ENCODE peak calls at places on chromosomes 2 and 18, in ten cellular contexts. One of them, this sample, is unnamed.

GRCh38 chr2:86800856-86801567 is 10.3 kb upstream of the CD8A start:
- DNase-seq in foreskin keratinocyte: peak; percentile 72
- DNase-seq in A549: no peak
- DNase-seq in tibial nerve: no peak
- DNase-seq in H9: no peak
- DNase-seq in neural progenitor cell: no peak
- DNase-seq in body of pancreas: no peak
- DNase-seq in MM.1S: no peak
- DNase-seq in fibroblast of lung: no peak
- DNase-seq in tibial artery: no peak
- DNase-seq in this sample: no peak

GRCh38 chr2:10389596-10389995 is 58.5 kb downstream of the ODC1 start:
- DNase-seq in foreskin keratinocyte: peak; percentile 56
- DNase-seq in A549: no peak
- DNase-seq in tibial nerve: no peak
- DNase-seq in H9: no peak
- DNase-seq in neural progenitor cell: no peak
- DNase-seq in body of pancreas: no peak
- DNase-seq in MM.1S: no peak
- DNase-seq in fibroblast of lung: no peak
- DNase-seq in tibial artery: no peak
- DNase-seq in this sample: peak; percentile 53

GRCh38 chr18:13611616-13612110 is 114.7 kb downstream of the FAM210A start:
- DNase-seq in foreskin keratinocyte: no peak
- DNase-seq in A549: no peak
- DNase-seq in tibial nerve: no peak
- DNase-seq in H9: peak; percentile 28
- DNase-seq in neural progenitor cell: no peak
- DNase-seq in body of pancreas: peak; percentile 33
- DNase-seq in MM.1S: peak; percentile 34
- DNase-seq in fibroblast of lung: peak; percentile 63
- DNase-seq in tibial artery: peak; percentile 76
- DNase-seq in this sample: no peak

GRCh38 chr18:3931013-3931315 is 481.0 kb downstream of the TGIF1 start:
- DNase-seq in foreskin keratinocyte: peak; percentile 42
- DNase-seq in A549: no peak
- DNase-seq in tibial nerve: no peak
- DNase-seq in H9: no peak
- DNase-seq in neural progenitor cell: no peak
- DNase-seq in body of pancreas: no peak
- DNase-seq in MM.1S: no peak
- DNase-seq in fibroblast of lung: no peak
- DNase-seq in tibial artery: no peak
- DNase-seq in this sample: no peak

GRCh38 chr18:845152-845819 is 33.2 kb upstream of the YES1 start:
- DNase-seq in foreskin keratinocyte: no peak
- DNase-seq in A549: peak; percentile 73
- DNase-seq in tibial nerve: no peak
- DNase-seq in H9: no peak
- DNase-seq in neural progenitor cell: no peak
- DNase-seq in body of pancreas: peak; percentile 19
- DNase-seq in MM.1S: no peak
- DNase-seq in fibroblast of lung: peak; percentile 83
- DNase-seq in tibial artery: no peak
- DNase-seq in this sample: no peak

GRCh38 chr2:174768557-174768956 is 4.3 kb upstream of the CHRNA1 start:
- DNase-seq in foreskin keratinocyte: no peak
- DNase-seq in A549: no peak
- DNase-seq in tibial nerve: no peak
- DNase-seq in H9: no peak
- DNase-seq in neural progenitor cell: peak; percentile 21
- DNase-seq in body of pancreas: no peak
- DNase-seq in MM.1S: no peak
- DNase-seq in fibroblast of lung: no peak
- DNase-seq in tibial artery: no peak
- DNase-seq in this sample: no peak

GRCh38 chr2:170878061-170878460 is 51.0 kb upstream of the GORASP2 start:
- DNase-seq in foreskin keratinocyte: peak; percentile 60
- DNase-seq in A549: no peak
- DNase-seq in tibial nerve: no peak
- DNase-seq in H9: no peak
- DNase-seq in neural progenitor cell: no peak
- DNase-seq in body of pancreas: no peak
- DNase-seq in MM.1S: no peak
- DNase-seq in fibroblast of lung: peak; percentile 82
- DNase-seq in tibial artery: no peak
- DNase-seq in this sample: no peak

GRCh38 chr18:58152891-58153290 is 108.9 kb downstream of the NEDD4L start:
- DNase-seq in foreskin keratinocyte: peak; percentile 51
- DNase-seq in A549: no peak
- DNase-seq in tibial nerve: no peak
- DNase-seq in H9: no peak
- DNase-seq in neural progenitor cell: no peak
- DNase-seq in body of pancreas: no peak
- DNase-seq in MM.1S: no peak
- DNase-seq in fibroblast of lung: no peak
- DNase-seq in tibial artery: no peak
- DNase-seq in this sample: no peak

GRCh38 chr2:81894451-81894990 is 1590.0 kb upstream of the LRRTM1 start:
- DNase-seq in foreskin keratinocyte: no peak
- DNase-seq in A549: no peak
- DNase-seq in tibial nerve: no peak
- DNase-seq in H9: no peak
- DNase-seq in neural progenitor cell: no peak
- DNase-seq in body of pancreas: no peak
- DNase-seq in MM.1S: no peak
- DNase-seq in fibroblast of lung: peak; percentile 7
- DNase-seq in tibial artery: no peak
- DNase-seq in this sample: no peak

GRCh38 chr2:160433466-160434172 is 60.0 kb downstream of the RBMS1 start:
- DNase-seq in foreskin keratinocyte: peak; percentile 56
- DNase-seq in A549: no peak
- DNase-seq in tibial nerve: no peak
- DNase-seq in H9: no peak
- DNase-seq in neural progenitor cell: no peak
- DNase-seq in body of pancreas: no peak
- DNase-seq in MM.1S: no peak
- DNase-seq in fibroblast of lung: no peak
- DNase-seq in tibial artery: no peak
- DNase-seq in this sample: no peak

GRCh38 chr18:1357724-1358123 is 453.1 kb downstream of the ADCYAP1 start:
- DNase-seq in foreskin keratinocyte: no peak
- DNase-seq in A549: no peak
- DNase-seq in tibial nerve: no peak
- DNase-seq in H9: no peak
- DNase-seq in neural progenitor cell: no peak
- DNase-seq in body of pancreas: no peak
- DNase-seq in MM.1S: no peak
- DNase-seq in fibroblast of lung: no peak
- DNase-seq in tibial artery: no peak
- DNase-seq in this sample: no peak

GRCh38 chr18:12031836-12032235 is 50.5 kb downstream of the IMPA2 start:
- DNase-seq in foreskin keratinocyte: peak; percentile 42
- DNase-seq in A549: no peak
- DNase-seq in tibial nerve: peak; percentile 66
- DNase-seq in H9: no peak
- DNase-seq in neural progenitor cell: no peak
- DNase-seq in body of pancreas: peak; percentile 41
- DNase-seq in MM.1S: no peak
- DNase-seq in fibroblast of lung: peak; percentile 90
- DNase-seq in tibial artery: peak; percentile 80
- DNase-seq in this sample: no peak

GRCh38 chr2:120821446-120822160 is 85.9 kb downstream of the GLI2 start:
- DNase-seq in foreskin keratinocyte: no peak
- DNase-seq in A549: no peak
- DNase-seq in tibial nerve: no peak
- DNase-seq in H9: no peak
- DNase-seq in neural progenitor cell: no peak
- DNase-seq in body of pancreas: no peak
- DNase-seq in MM.1S: no peak
- DNase-seq in fibroblast of lung: no peak
- DNase-seq in tibial artery: peak; percentile 45
- DNase-seq in this sample: no peak

GRCh38 chr2:179264238-179265081 is at the start of gene SESTD1:
- DNase-seq in foreskin keratinocyte: no peak
- DNase-seq in A549: peak; percentile 53
- DNase-seq in tibial nerve: peak; percentile 64
- DNase-seq in H9: peak; percentile 74
- DNase-seq in neural progenitor cell: peak; percentile 81
- DNase-seq in body of pancreas: peak; percentile 65
- DNase-seq in MM.1S: peak; percentile 60
- DNase-seq in fibroblast of lung: peak; percentile 43
- DNase-seq in tibial artery: peak; percentile 87
- DNase-seq in this sample: peak; percentile 73

GRCh38 chr2:176997074-176997791 is 215.4 kb upstream of the HNRNPA3 start:
- DNase-seq in foreskin keratinocyte: peak; percentile 84
- DNase-seq in A549: peak; percentile 87
- DNase-seq in tibial nerve: no peak
- DNase-seq in H9: no peak
- DNase-seq in neural progenitor cell: no peak
- DNase-seq in body of pancreas: peak; percentile 39
- DNase-seq in MM.1S: no peak
- DNase-seq in fibroblast of lung: peak; percentile 91
- DNase-seq in tibial artery: no peak
- DNase-seq in this sample: peak; percentile 40

GRCh38 chr2:36352024-36352398 is 3.6 kb upstream of the CRIM1 start:
- DNase-seq in foreskin keratinocyte: no peak
- DNase-seq in A549: peak; percentile 73
- DNase-seq in tibial nerve: no peak
- DNase-seq in H9: peak; percentile 36
- DNase-seq in neural progenitor cell: peak; percentile 65
- DNase-seq in body of pancreas: peak; percentile 27
- DNase-seq in MM.1S: peak; percentile 54
- DNase-seq in fibroblast of lung: peak; percentile 48
- DNase-seq in tibial artery: no peak
- DNase-seq in this sample: no peak
- TF ChIP-seq CTCF in foreskin keratinocyte: peak; percentile 69
- TF ChIP-seq CTCF in A549: peak; percentile 90
- TF ChIP-seq CTCF in tibial nerve: peak; percentile 59
- TF ChIP-seq CTCF in H9: peak; percentile 70
- TF ChIP-seq CTCF in neural progenitor cell: peak; percentile 67
- TF ChIP-seq CTCF in body of pancreas: peak; percentile 47
- TF ChIP-seq CTCF in MM.1S: peak; percentile 44
- TF ChIP-seq CTCF in fibroblast of lung: peak; percentile 64
- TF ChIP-seq CTCF in tibial artery: peak; percentile 70
- TF ChIP-seq CTCF in this sample: peak; percentile 30

GRCh38 chr2:134229540-134229939 is 24.3 kb upstream of the MGAT5 start:
- DNase-seq in foreskin keratinocyte: no peak
- DNase-seq in A549: no peak
- DNase-seq in tibial nerve: no peak
- DNase-seq in H9: no peak
- DNase-seq in neural progenitor cell: no peak
- DNase-seq in body of pancreas: no peak
- DNase-seq in MM.1S: no peak
- DNase-seq in fibroblast of lung: no peak
- DNase-seq in tibial artery: no peak
- DNase-seq in this sample: no peak
- H3K4me1 ChIP-seq in foreskin keratinocyte: peaks cover 23% of the 10 kb centered on the region
- H3K4me1 ChIP-seq in A549: no peaks in the 10 kb centered on the region
- H3K4me1 ChIP-seq in tibial nerve: no peaks in the 10 kb centered on the region
- H3K4me1 ChIP-seq in H9: no peaks in the 10 kb centered on the region
- H3K4me1 ChIP-seq in neural progenitor cell: peaks cover 16% of the 10 kb centered on the region
- H3K4me1 ChIP-seq in body of pancreas: peaks cover 26% of the 10 kb centered on the region
- H3K4me1 ChIP-seq in MM.1S: peaks cover 49% of the 10 kb centered on the region
- H3K4me1 ChIP-seq in fibroblast of lung: peaks cover 14% of the 10 kb centered on the region
- H3K4me1 ChIP-seq in tibial artery: peaks cover 6% of the 10 kb centered on the region
- H3K4me1 ChIP-seq in this sample: peaks cover 27% of the 10 kb centered on the region

DNA sequence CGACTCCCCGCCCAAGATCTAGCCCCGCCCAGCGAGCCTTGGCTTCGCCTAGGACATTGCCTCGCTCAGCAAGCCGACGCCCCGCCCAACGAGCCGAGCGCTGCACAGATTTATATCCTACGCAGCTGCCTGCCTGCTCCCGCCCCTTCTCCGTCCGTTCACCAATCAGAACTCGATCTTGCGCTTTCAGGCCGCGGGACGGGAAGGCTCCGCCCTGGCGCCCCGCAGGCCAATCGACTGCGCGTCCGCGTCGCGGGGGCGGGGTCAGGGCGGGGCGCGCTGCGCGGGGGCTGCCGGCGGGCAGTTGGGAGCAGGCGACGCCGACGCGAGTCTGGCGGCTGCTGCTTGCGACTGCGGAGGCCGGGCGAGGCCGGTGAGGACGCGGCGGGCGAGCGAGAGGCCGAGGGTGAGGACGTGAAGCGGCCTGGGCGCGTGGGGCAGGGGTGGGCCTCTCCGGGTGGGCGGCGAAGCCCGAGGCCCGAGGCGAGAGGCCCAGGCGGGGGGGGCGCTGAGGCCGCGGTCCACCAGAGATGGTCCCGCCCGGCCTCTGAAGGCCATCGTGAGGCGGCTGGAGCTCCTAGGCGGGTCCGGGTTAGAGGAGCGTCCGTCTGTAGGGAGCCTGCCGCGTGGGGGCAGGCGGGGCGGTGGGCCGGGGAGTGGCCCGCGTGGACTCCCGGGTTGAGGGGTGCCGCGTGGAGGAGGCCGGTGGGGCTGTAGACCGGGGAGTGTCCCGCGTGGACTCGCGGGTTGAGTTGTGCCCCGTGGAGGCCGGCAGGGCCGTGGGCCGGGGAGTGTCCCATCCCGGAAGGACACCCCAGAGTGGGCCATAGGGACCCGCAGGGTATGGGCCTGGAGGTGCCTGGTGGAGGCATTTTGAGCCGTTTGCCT is at the start of gene FARP2:
- DNase-seq in foreskin keratinocyte: peak; percentile 93
- DNase-seq in A549: peak; percentile 98
- DNase-seq in tibial nerve: peak; percentile 100
- DNase-seq in H9: peak; percentile 98
- DNase-seq in neural progenitor cell: peak; percentile 100
- DNase-seq in body of pancreas: peak; percentile 100
- DNase-seq in MM.1S: peak; percentile 98
- DNase-seq in fibroblast of lung: peak; percentile 97
- DNase-seq in tibial artery: peak; percentile 100
- DNase-seq in this sample: peak; percentile 100
- TF ChIP-seq CTCF in foreskin keratinocyte: no peak
- TF ChIP-seq CTCF in A549: no peak
- TF ChIP-seq CTCF in tibial nerve: no peak
- TF ChIP-seq CTCF in H9: peak; percentile 13
- TF ChIP-seq CTCF in neural progenitor cell: peak; percentile 8
- TF ChIP-seq CTCF in body of pancreas: no peak
- TF ChIP-seq CTCF in MM.1S: no peak
- TF ChIP-seq CTCF in fibroblast of lung: no peak
- TF ChIP-seq CTCF in tibial artery: no peak
- TF ChIP-seq CTCF in this sample: no peak

DNA sequence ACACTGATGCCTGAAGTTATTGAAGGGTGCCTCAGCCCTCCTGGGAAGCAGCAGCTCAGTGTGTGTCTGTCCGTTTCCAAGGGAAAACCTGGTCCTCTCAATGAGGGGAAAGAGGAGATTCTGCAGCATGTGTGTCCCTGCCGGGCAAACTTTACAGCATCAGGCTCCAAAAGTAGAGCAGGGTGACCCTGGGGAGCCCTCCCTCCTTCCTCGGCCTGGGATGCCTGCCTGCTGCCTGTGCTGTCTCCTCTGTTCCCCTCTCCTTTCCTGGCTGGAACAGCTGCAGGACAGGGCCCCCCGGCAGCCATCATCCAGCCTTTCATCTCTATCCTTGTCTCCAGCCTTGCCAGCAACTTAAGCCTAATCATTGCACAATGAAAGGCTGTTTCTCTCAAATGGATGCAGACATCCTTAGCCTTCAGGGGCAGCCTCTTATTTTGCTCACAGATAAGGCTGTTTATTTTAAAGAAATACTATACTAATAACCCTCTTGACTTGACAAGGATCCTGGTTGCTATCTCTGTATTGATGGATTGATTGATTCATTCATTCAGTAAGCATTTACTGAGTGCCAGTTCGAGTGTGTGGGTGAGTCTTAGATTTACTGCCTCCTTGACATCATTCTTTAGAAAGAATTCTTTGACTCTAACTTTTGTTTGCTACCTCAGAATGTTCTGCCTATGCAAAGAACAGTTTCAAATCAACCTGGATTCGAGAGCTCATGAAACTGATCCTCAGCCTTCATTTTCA is 40.6 kb upstream of the EDAR start:
- DNase-seq in foreskin keratinocyte: no peak
- DNase-seq in A549: no peak
- DNase-seq in tibial nerve: no peak
- DNase-seq in H9: no peak
- DNase-seq in neural progenitor cell: peak; percentile 54
- DNase-seq in body of pancreas: no peak
- DNase-seq in MM.1S: no peak
- DNase-seq in fibroblast of lung: no peak
- DNase-seq in tibial artery: no peak
- DNase-seq in this sample: no peak
- H3K4me1 ChIP-seq in foreskin keratinocyte: no peaks in the 10 kb centered on the region
- H3K4me1 ChIP-seq in A549: peaks cover 3% of the 10 kb centered on the region
- H3K4me1 ChIP-seq in tibial nerve: no peaks in the 10 kb centered on the region
- H3K4me1 ChIP-seq in H9: peaks cover 6% of the 10 kb centered on the region
- H3K4me1 ChIP-seq in neural progenitor cell: peaks cover 24% of the 10 kb centered on the region
- H3K4me1 ChIP-seq in body of pancreas: peaks cover 11% of the 10 kb centered on the region
- H3K4me1 ChIP-seq in MM.1S: no peaks in the 10 kb centered on the region
- H3K4me1 ChIP-seq in fibroblast of lung: no peaks in the 10 kb centered on the region
- H3K4me1 ChIP-seq in tibial artery: peaks cover 13% of the 10 kb centered on the region
- H3K4me1 ChIP-seq in this sample: no peaks in the 10 kb centered on the region